ENCODE peak calls at places on chromosome 19, in four cellular contexts. One of them, this sample, is unnamed.

GRCh38 chr19:55071913-55072312 is 3.8 kb upstream of the EPS8L1 start:
- DNase-seq in dorsolateral prefrontal cortex: no peak
- DNase-seq in stimulated activated CD8-positive, alpha-beta memory T cell treated with anti-CD3 and anti-CD28 coated beads, Interleukin-7, amount 100 ng/mL, for 24 hours: no peak
- DNase-seq in Caki2: no peak
- DNase-seq in this sample: no peak

GRCh38 chr19:55546822-55547614 is 1.7 kb upstream of the SBK3 start:
- DNase-seq in Caki2: peak
- DNase-seq in dorsolateral prefrontal cortex: no peak
- DNase-seq in stimulated activated CD8-positive, alpha-beta memory T cell treated with anti-CD3 and anti-CD28 coated beads, Interleukin-7, amount 100 ng/mL, for 24 hours: no peak
- DNase-seq in this sample: no peak

GRCh38 chr19:49056101-49056901 is 1.2 kb downstream of the CGB7 start:
- DNase-seq in Caki2: peak
- DNase-seq in dorsolateral prefrontal cortex: no peak
- DNase-seq in stimulated activated CD8-positive, alpha-beta memory T cell treated with anti-CD3 and anti-CD28 coated beads, Interleukin-7, amount 100 ng/mL, for 24 hours: no peak
- DNase-seq in this sample: no peak

GRCh38 chr19:33395561-33396550 is 22.3 kb downstream of the CEBPG start:
- DNase-seq in Caki2: no peak
- DNase-seq in stimulated activated CD8-positive, alpha-beta memory T cell treated with anti-CD3 and anti-CD28 coated beads, Interleukin-7, amount 100 ng/mL, for 24 hours: no peak
- DNase-seq in dorsolateral prefrontal cortex: no peak
- DNase-seq in this sample: no peak

GRCh38 chr19:38294090-38294489 is 10.0 kb upstream of the C19orf33 start:
- DNase-seq in dorsolateral prefrontal cortex: peak
- DNase-seq in stimulated activated CD8-positive, alpha-beta memory T cell treated with anti-CD3 and anti-CD28 coated beads, Interleukin-7, amount 100 ng/mL, for 24 hours: no peak
- DNase-seq in Caki2: no peak
- DNase-seq in this sample: no peak

GRCh38 chr19:55855160-55855559 is 18.8 kb downstream of the NLRP4 start:
- DNase-seq in dorsolateral prefrontal cortex: no peak
- DNase-seq in stimulated activated CD8-positive, alpha-beta memory T cell treated with anti-CD3 and anti-CD28 coated beads, Interleukin-7, amount 100 ng/mL, for 24 hours: no peak
- DNase-seq in Caki2: no peak
- DNase-seq in this sample: no peak

GRCh38 chr19:40584007-40584406 is 7.3 kb downstream of the SHKBP1 start:
- DNase-seq in Caki2: peak
- DNase-seq in stimulated activated CD8-positive, alpha-beta memory T cell treated with anti-CD3 and anti-CD28 coated beads, Interleukin-7, amount 100 ng/mL, for 24 hours: no peak
- DNase-seq in dorsolateral prefrontal cortex: no peak
- DNase-seq in this sample: no peak

GRCh38 chr19:5498817-5499535 is 43.8 kb downstream of the ZNRF4 start:
- DNase-seq in dorsolateral prefrontal cortex: no peak
- DNase-seq in Caki2: no peak
- DNase-seq in stimulated activated CD8-positive, alpha-beta memory T cell treated with anti-CD3 and anti-CD28 coated beads, Interleukin-7, amount 100 ng/mL, for 24 hours: no peak
- DNase-seq in this sample: no peak

GRCh38 chr19:55487884-55488687 is at the start of gene SSC5D:
- DNase-seq in Caki2: no peak
- DNase-seq in dorsolateral prefrontal cortex: no peak
- DNase-seq in stimulated activated CD8-positive, alpha-beta memory T cell treated with anti-CD3 and anti-CD28 coated beads, Interleukin-7, amount 100 ng/mL, for 24 hours: no peak
- DNase-seq in this sample: no peak

This sample was measured in NCI-H446.